ENCODE peak calls at places on chromosomes 6 and 20, in five cellular contexts. G, M, E, B and Q are unnamed samples.

GRCh38 chr20:32678948-32679347 is 5.2 kb upstream of the C20orf203 start:
- DNase-seq in G (no peak), M (peak), E (peak), B (no peak), Q (peak)

GRCh38 chr6:4319992-4320683 is 184.8 kb upstream of the ECI2 start:
- DNase-seq in G (peak), M (peak), E (peak), B (peak), Q (peak)

GRCh38 chr6:31058128-31058894 is 48.0 kb downstream of the MUC22 start:
- DNase-seq in G (peak), M (peak), E (peak), B (peak), Q (peak)

GRCh38 chr6:157187182-157188093 is 135.9 kb downstream of the TMEM242 start:
- DNase-seq in G (no peak), M (no peak), E (no peak), B (peak), Q (peak)

GRCh38 chr6:43096451-43097097 is 20.5 kb downstream of the PTK7 start:
- DNase-seq in G (no peak), M (peak), E (peak), B (peak), Q (peak)

GRCh38 chr6:26304213-26305096 is 60.5 kb upstream of the BTN3A2 start:
- DNase-seq in G (peak), M (peak), E (peak), B (peak), Q (no peak)

GRCh38 chr6:155398221-155398620 is 57.4 kb downstream of the NOX3 start:
- DNase-seq in G (no peak), M (peak), E (no peak), B (no peak), Q (no peak)

GRCh38 chr6:164756142-164756541 is 553.3 kb downstream of the C6orf118 start:
- DNase-seq in G (no peak), M (no peak), E (no peak), B (no peak), Q (no peak)

GRCh38 chr20:6698056-6698455 is 69.4 kb upstream of the BMP2 start:
- DNase-seq in G (no peak), M (no peak), E (no peak), B (peak), Q (peak)

GRCh38 chr20:22768779-22769178 is 184.4 kb upstream of the FOXA2 start:
- DNase-seq in G (peak), M (no peak), E (peak), B (no peak), Q (peak)

GRCh38 chr20:63454729-63455567 is 17.5 kb downstream of the KCNQ2 start:
- DNase-seq in G (no peak), M (no peak), E (no peak), B (no peak), Q (no peak)

GRCh38 chr6:121912905-121913304 is 477.5 kb downstream of the GJA1 start:
- DNase-seq in G (no peak), M (no peak), E (no peak), B (no peak), Q (no peak)

GRCh38 chr6:121920616-121921015 is 478.8 kb upstream of the HSF2 start:
- DNase-seq in G (no peak), M (no peak), E (no peak), B (no peak), Q (no peak)

GRCh38 chr6:121917263-121917829 is 481.9 kb downstream of the GJA1 start:
- DNase-seq in G (no peak), M (no peak), E (no peak), B (no peak), Q (no peak)

GRCh38 chr6:121917834-121918559 is 481.5 kb upstream of the HSF2 start:
- DNase-seq in G (no peak), M (peak), E (peak), B (no peak), Q (no peak)
- H3K4me2 ChIP-seq in G (no peak), M (no peak), E (peak), B (no peak), Q (no peak)

GRCh38 chr20:41232971-41233926 is 84.3 kb downstream of the ZHX3 start:
- DNase-seq in G (peak), M (peak), E (peak), B (peak), Q (peak)
- H3K4me2 ChIP-seq in G (peak), M (peak), E (peak), B (no peak), Q (peak)

DNA sequence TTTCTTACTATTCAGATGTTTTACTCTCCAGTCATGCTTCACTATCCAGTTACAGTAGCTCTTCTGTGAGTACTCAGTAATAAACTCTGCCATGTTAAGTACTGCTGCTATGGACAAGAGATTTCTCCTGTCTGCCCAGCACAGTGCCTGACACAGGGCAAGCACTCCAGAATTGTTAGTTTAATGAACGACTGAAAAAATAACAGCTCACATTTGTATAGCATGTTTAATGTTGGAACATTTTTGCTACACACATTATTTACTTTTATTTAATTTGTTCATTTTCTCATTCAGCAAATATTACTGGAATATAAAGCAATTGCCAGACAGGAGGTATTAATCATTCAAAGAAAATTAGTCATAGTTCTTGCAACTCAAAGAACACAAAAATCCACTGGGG is 142.6 kb upstream of the HMGN3 start:
- DNase-seq in G (no peak), M (no peak), E (peak), B (no peak), Q (peak)
- H3K4me2 ChIP-seq in G (peak), M (no peak), E (peak), B (no peak), Q (peak)

GRCh38 chr6:36659271-36659670 is 19.2 kb upstream of the CDKN1A start:
- DNase-seq in G (no peak), M (peak), E (peak), B (peak), Q (peak)
- H3K4me2 ChIP-seq in G (no peak), M (no peak), E (peak), B (no peak), Q (no peak)

GRCh38 chr20:38256966-38257365 is 3.6 kb downstream of the KIAA1755 start:
- DNase-seq in G (no peak), M (no peak), E (no peak), B (no peak), Q (no peak)
- H3K4me2 ChIP-seq in G (no peak), M (no peak), E (no peak), B (no peak), Q (no peak)

DNA sequence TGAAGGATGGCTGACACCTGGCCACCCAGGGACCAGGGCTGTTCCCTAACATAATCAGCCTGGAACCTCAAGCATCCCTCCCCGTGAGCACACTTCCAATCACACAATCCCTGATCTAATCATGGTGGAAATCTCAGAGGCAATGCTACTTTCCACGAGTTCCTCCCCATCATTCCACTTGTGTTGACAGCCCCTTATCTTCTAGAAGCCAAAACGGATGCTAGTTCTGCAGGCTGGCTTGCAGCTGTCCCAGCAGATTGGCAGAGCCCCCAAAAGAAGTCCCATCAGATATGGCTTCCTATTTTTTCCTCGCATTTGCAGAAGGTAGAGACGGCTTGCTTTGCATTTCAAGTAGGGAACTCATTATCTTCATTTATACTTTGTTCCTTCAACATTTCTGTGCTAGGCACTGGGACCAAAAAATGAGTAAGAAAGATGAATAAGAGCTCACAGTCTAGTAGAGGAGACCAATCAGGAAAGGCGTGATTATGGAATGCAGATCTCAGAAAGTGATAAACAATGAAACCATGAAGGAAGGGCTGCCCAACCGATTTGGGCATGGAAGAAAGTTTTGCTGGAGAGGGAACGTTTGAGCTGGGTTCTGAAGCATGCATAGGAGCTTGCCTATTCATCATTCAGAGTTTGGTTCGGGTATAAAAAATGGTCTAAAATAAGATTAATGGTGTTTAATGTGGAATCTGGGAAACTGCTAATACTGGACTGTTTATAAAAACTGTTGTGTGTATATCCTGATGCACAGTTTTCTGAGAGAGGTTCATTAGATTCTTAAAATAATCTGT is 44.6 kb upstream of the TBC1D7 start:
- DNase-seq in G (no peak), M (no peak), E (no peak), B (peak), Q (no peak)
- H3K4me2 ChIP-seq in G (no peak), M (no peak), E (no peak), B (no peak), Q (no peak)